ENCODE peak calls at places on chromosomes 6 and 20, in four cellular contexts. W is IMR-90, A is H9, Q is H1. G is an unnamed sample.
A peak's percentile ranks its signal among the peaks of the same experiment; 100 is the strongest.

GRCh38 chr6:88455317-88455716 is 289.2 kb upstream of the CNR1 start:
- DNase-seq in W (no peak), A (no peak), Q (no peak), G (no peak)

GRCh38 chr6:112231609-112232060 is 22.7 kb downstream of the LAMA4 start:
- DNase-seq in W (peak; percentile 49), A (no peak), Q (no peak), G (no peak)

GRCh38 chr6:46130665-46131064 is 876 bp downstream of the ENPP4 start:
- DNase-seq in W (no peak), A (no peak), Q (no peak), G (peak; percentile 1)

GRCh38 chr6:12791371-12791770 is 74.8 kb downstream of the PHACTR1 start:
- DNase-seq in W (no peak), A (no peak), Q (no peak), G (no peak)

GRCh38 chr6:14857501-14857900 is 388.4 kb upstream of the JARID2 start:
- DNase-seq in W (no peak), A (no peak), Q (no peak), G (no peak)

GRCh38 chr20:62303327-62304226 is 780 bp downstream of the ADRM1 start:
- DNase-seq in W (no peak), A (peak; percentile 31), Q (no peak), G (peak; percentile 40)

GRCh38 chr20:18224968-18225568 is 63.3 kb upstream of the ZNF133 start:
- DNase-seq in W (peak; percentile 64), A (no peak), Q (peak; percentile 55), G (peak; percentile 54)

GRCh38 chr6:26432622-26433021 is 7.7 kb upstream of the BTN3A3 start:
- DNase-seq in W (peak; percentile 18), A (no peak), Q (no peak), G (no peak)

GRCh38 chr6:100731411-100731810 is 149.7 kb downstream of the ASCC3 start:
- DNase-seq in W (no peak), A (no peak), Q (no peak), G (no peak)

GRCh38 chr6:90074161-90074560 is 179.9 kb downstream of the GJA10 start:
- DNase-seq in W (peak; percentile 41), A (no peak), Q (no peak), G (no peak)

GRCh38 chr6:126374372-126374771 is 34.5 kb downstream of the CENPW start:
- DNase-seq in W (no peak), A (no peak), Q (no peak), G (no peak)

GRCh38 chr6:107435798-107436197 is 23.6 kb downstream of the PDSS2 start:
- DNase-seq in W (peak; percentile 54), A (no peak), Q (no peak), G (no peak)

GRCh38 chr6:114085206-114085605 is 114.3 kb upstream of the HDAC2 start:
- DNase-seq in W (peak; percentile 28), A (no peak), Q (no peak), G (no peak)

GRCh38 chr6:147958683-147959082 is 384.0 kb upstream of the SASH1 start:
- DNase-seq in W (no peak), A (no peak), Q (no peak), G (no peak)

GRCh38 chr6:152404936-152405595 is 232.1 kb downstream of the SYNE1 start:
- DNase-seq in W (no peak), A (no peak), Q (no peak), G (no peak)

GRCh38 chr6:139323511-139324445 is 32.0 kb upstream of the TXLNB start:
- DNase-seq in W (peak; percentile 75), A (peak; percentile 70), Q (peak; percentile 56), G (peak; percentile 91)

GRCh38 chr6:163530406-163530805 is 115.9 kb downstream of the QKI start:
- DNase-seq in W (peak; percentile 19), A (no peak), Q (no peak), G (no peak)

GRCh38 chr6:149586149-149586548 is 20.0 kb downstream of the GINM1 start:
- DNase-seq in W (no peak), A (no peak), Q (no peak), G (peak; percentile 18)

GRCh38 chr6:125948455-125948854 is 8.1 kb upstream of the HINT3 start:
- DNase-seq in W (no peak), A (no peak), Q (no peak), G (no peak)

GRCh38 chr6:72758901-72759300 is 137.0 kb downstream of the KCNQ5 start:
- DNase-seq in W (no peak), A (no peak), Q (no peak), G (no peak)

GRCh38 chr6:53065266-53066058 is at the start of gene FBXO9:
- DNase-seq in W (no peak), A (peak; percentile 72), Q (peak; percentile 82), G (peak; percentile 46)

GRCh38 chr6:17886891-17887290 is 100.5 kb downstream of the KIF13A start:
- DNase-seq in W (peak; percentile 34), A (no peak), Q (no peak), G (no peak)

GRCh38 chr6:53795702-53796450 is 1.1 kb downstream of the LRRC1 start:
- DNase-seq in W (peak; percentile 28), A (no peak), Q (peak; percentile 67), G (peak; percentile 67)

GRCh38 chr20:48942730-48943129 is 21.2 kb downstream of the ARFGEF2 start:
- DNase-seq in W (no peak), A (no peak), Q (no peak), G (no peak)

GRCh38 chr20:25076201-25076600 is 5.7 kb downstream of the VSX1 start:
- DNase-seq in W (no peak), A (no peak), Q (no peak), G (no peak)

GRCh38 chr6:141682391-141682790 is 450.3 kb upstream of the GJE1 start:
- DNase-seq in W (no peak), A (no peak), Q (no peak), G (peak; percentile 14)

GRCh38 chr20:41030536-41031242 is 2.1 kb downstream of the TOP1 start:
- DNase-seq in W (peak; percentile 80), A (no peak), Q (no peak), G (no peak)

GRCh38 chr6:158472453-158472852 is 87.4 kb upstream of the TMEM181 start:
- DNase-seq in W (no peak), A (no peak), Q (no peak), G (no peak)

GRCh38 chr6:111356551-111356950 is 126.5 kb downstream of the REV3L start:
- DNase-seq in W (no peak), A (no peak), Q (no peak), G (no peak)

GRCh38 chr6:71496018-71496800 is 207.6 kb downstream of the OGFRL1 start:
- DNase-seq in W (peak; percentile 31), A (no peak), Q (no peak), G (no peak)

GRCh38 chr20:59835057-59835447 is 98.4 kb downstream of the SYCP2 start:
- DNase-seq in W (no peak), A (no peak), Q (peak; percentile 33), G (no peak)

GRCh38 chr20:3797592-3798404 is 1.7 kb downstream of the CDC25B start:
- DNase-seq in W (peak; percentile 67), A (no peak), Q (no peak), G (no peak)

DNA sequence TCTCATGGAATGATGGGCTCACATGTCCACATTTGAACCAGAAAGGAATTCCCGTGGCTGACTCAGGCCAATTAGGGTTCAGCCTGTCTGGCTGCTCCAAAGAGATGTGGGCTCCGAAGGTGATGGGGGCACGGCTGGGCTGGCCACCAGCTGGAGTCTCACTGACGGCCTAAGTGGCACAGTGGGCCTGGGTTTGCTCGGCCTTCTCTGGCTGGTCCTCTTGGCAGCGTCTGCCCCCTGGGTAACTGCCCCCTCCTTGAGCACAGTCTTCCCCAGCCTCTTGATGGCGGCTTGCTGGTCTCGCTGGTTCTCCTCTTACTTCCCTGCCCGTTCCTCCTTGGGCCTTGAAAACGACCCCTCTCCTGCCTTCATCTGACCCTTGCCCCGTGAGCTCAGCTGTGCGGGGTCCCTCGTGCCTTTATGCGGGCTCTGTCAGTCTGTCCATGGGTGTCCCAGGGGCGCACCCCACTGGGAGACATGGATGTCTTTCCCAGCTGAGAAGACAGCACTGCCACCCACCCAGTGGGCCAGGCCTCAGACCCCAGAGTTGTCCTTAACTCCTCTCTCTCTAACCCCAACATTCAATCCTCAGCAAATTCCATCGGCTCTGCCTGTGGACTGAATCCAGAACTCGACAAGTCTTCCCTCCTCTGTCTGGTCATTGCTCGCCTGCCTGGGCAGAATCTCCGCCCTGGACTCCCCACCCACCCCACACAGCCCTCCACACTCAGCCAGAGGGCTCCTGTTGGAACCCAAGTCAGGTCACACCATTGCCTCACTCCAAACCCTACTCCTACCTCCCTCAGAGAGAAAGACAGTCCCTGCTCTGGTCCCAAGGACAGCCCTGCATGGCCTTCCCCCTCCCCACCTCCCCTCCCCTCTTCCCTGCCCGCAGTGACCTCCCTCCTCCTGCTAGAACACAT is 78.7 kb downstream of the CEBPB start:
- DNase-seq in W (no peak), A (no peak), Q (no peak), G (no peak)
- H4K5ac ChIP-seq in W (no peak overlapping the region), A (no peak overlapping the region), Q (no peak overlapping the region), G (no peak overlapping the region)

GRCh38 chr20:51175156-51175555 is 152.2 kb upstream of the KCNG1 start:
- DNase-seq in W (no peak), A (no peak), Q (no peak), G (no peak)

GRCh38 chr20:51178153-51178552 is 155.2 kb upstream of the KCNG1 start:
- DNase-seq in W (no peak), A (no peak), Q (no peak), G (no peak)

GRCh38 chr20:51175724-51176123 is 152.8 kb upstream of the KCNG1 start:
- DNase-seq in W (no peak), A (no peak), Q (no peak), G (no peak)

GRCh38 chr20:51176846-51177245 is 153.9 kb upstream of the KCNG1 start:
- DNase-seq in W (peak; percentile 18), A (no peak), Q (no peak), G (peak; percentile 76)

GRCh38 chr20:51176446-51176845 is 153.5 kb upstream of the KCNG1 start:
- DNase-seq in W (no peak), A (no peak), Q (no peak), G (no peak)
- H2BK5ac ChIP-seq in W (no peak overlapping the region), A (no peak overlapping the region), Q (no peak overlapping the region), G (peak overlapping the region; percentile 91)

GRCh38 chr6:44524491-44525227 is 137.2 kb downstream of the CDC5L start:
- DNase-seq in W (no peak), A (no peak), Q (no peak), G (no peak)

GRCh38 chr6:44527961-44528644 is 140.6 kb downstream of the CDC5L start:
- DNase-seq in W (no peak), A (peak; percentile 20), Q (no peak), G (peak; percentile 21)

GRCh38 chr6:44527191-44527960 is 139.9 kb downstream of the CDC5L start:
- DNase-seq in W (no peak), A (peak; percentile 11), Q (no peak), G (no peak)

GRCh38 chr6:44525761-44526351 is 138.3 kb downstream of the CDC5L start:
- DNase-seq in W (no peak), A (peak; percentile 13), Q (peak; percentile 22), G (no peak)

GRCh38 chr6:44522871-44523270 is 135.4 kb downstream of the CDC5L start:
- DNase-seq in W (no peak), A (no peak), Q (no peak), G (no peak)
- H3K18ac ChIP-seq in W (no peak overlapping the region), A (no peak overlapping the region), Q (no peak overlapping the region), G (no peak overlapping the region)

DNA sequence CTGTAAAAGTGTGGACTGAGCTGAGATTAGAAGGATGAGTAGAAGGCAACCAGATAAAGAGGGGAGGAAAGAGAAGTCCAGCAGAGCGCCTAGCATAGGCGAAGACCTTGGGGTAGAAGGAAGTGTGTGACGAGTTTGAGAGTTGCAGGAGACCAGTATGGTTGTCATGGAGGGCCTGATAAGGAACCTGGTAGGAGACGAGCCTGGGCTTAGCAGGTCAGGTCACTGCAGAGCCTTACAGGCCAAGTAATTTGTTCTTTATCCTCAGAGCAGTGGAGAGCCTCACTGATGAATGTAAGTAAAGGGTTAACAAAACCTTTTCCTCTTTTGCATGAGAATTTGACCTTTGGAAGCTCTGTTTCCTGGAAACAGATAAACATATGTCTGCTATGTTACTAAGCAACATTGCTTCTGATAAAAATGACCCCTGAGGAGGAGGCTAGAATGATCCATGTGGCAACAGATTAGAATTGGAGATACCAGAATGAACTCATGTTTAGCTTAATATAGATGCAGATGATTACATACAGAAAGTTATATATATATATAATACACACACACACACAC is 2.9 kb upstream of the TMEM74B start:
- DNase-seq in W (no peak), A (no peak), Q (no peak), G (peak; percentile 92)
- H4K5ac ChIP-seq in W (no peak overlapping the region), A (no peak overlapping the region), Q (no peak overlapping the region), G (no peak overlapping the region)